ENCODE peak calls at places on chromosomes 6 and 20, in six cellular contexts. H is CD4-positive, alpha-beta memory T cell; E is DND-41; T is heart right ventricle; F is kidney; Q is testis. W is an unnamed sample. For H3K4me1, the result is how much of the 10 kb centered on the place peaks cover.

GRCh38 chr20:17859616-17860232 is 108.9 kb downstream of the SNX5 start:
- DNase-seq in T (peak), F (peak), Q (no peak), E (no peak), H (no peak), W (peak)

GRCh38 chr6:138297761-138298298 is 79.5 kb upstream of the PBOV1 start:
- DNase-seq in H (no peak), F (no peak), Q (no peak), E (no peak), T (no peak), W (no peak)

GRCh38 chr6:12640438-12640837 is 76.1 kb upstream of the PHACTR1 start:
- DNase-seq in T (no peak), F (no peak), E (no peak), H (no peak), Q (no peak), W (no peak)

GRCh38 chr6:35496851-35497570 is at the start of gene TEAD3:
- DNase-seq in F (peak), H (peak), T (peak), Q (peak), E (peak), W (peak)

GRCh38 chr6:43827898-43828297 is 57.9 kb downstream of the VEGFA start:
- DNase-seq in H (no peak), F (no peak), Q (no peak), T (no peak), E (no peak), W (no peak)

GRCh38 chr6:157194643-157195042 is 128.7 kb downstream of the TMEM242 start:
- DNase-seq in E (no peak), H (no peak), Q (no peak), F (no peak), T (no peak), W (no peak)

GRCh38 chr20:9070304-9070703 is 1.4 kb downstream of the PLCB4 start:
- DNase-seq in E (no peak), F (no peak), H (no peak), T (no peak), Q (no peak), W (no peak)

GRCh38 chr6:45479834-45480696 is 102.3 kb upstream of the SUPT3H start:
- DNase-seq in F (no peak), Q (no peak), T (no peak), E (peak), H (no peak), W (no peak)

GRCh38 chr6:55632953-55633352 is 54.0 kb upstream of the HMGCLL1 start:
- DNase-seq in F (no peak), Q (no peak), H (no peak), T (no peak), E (no peak), W (no peak)

GRCh38 chr6:11900662-11901598 is 111.2 kb upstream of the HIVEP1 start:
- DNase-seq in Q (no peak), E (no peak), H (peak), F (no peak), T (no peak), W (no peak)

GRCh38 chr20:58753929-58754551 is 61.4 kb downstream of the NPEPL1 start:
- DNase-seq in Q (no peak), H (no peak), F (no peak), T (no peak), E (no peak), W (no peak)

GRCh38 chr20:37228111-37228510 is 33.5 kb downstream of the GHRH start:
- DNase-seq in Q (no peak), E (no peak), T (no peak), H (no peak), F (no peak), W (no peak)

GRCh38 chr6:45626087-45626891 is 248.6 kb upstream of the SUPT3H start:
- DNase-seq in Q (no peak), H (no peak), F (no peak), E (no peak), T (no peak), W (no peak)

GRCh38 chr6:37354526-37355384 is 972 bp downstream of the RNF8 start:
- DNase-seq in F (no peak), Q (peak), H (peak), T (no peak), E (peak), W (peak)

GRCh38 chr6:12578097-12578496 is 138.5 kb upstream of the PHACTR1 start:
- DNase-seq in H (no peak), Q (no peak), E (no peak), T (no peak), F (no peak), W (no peak)

GRCh38 chr6:119620846-119621570 is 271.4 kb upstream of the MAN1A1 start:
- DNase-seq in T (no peak), E (no peak), F (no peak), H (no peak), Q (no peak), W (no peak)

GRCh38 chr6:140571139-140571538 is 1196.7 kb upstream of the CITED2 start:
- DNase-seq in E (no peak), H (no peak), F (no peak), Q (no peak), T (no peak), W (no peak)

GRCh38 chr20:57659789-57660509 is 39.7 kb upstream of the ZBP1 start:
- DNase-seq in T (no peak), Q (peak), H (no peak), F (peak), E (peak), W (peak)
- H3K4me1 ChIP-seq in T (under half), Q (under half), H (under half), F (under half), E (under half), W (under half)

GRCh38 chr6:160227038-160227768 is 31.4 kb downstream of the SLC22A2 start:
- DNase-seq in Q (no peak), T (no peak), E (no peak), H (no peak), F (no peak), W (no peak)
- H3K27ac ChIP-seq in Q (no peak), T (no peak), E (no peak), H (no peak), F (no peak), W (no peak)

GRCh38 chr6:7135755-7136154 is 28.0 kb downstream of the RREB1 start:
- DNase-seq in E (no peak), T (no peak), Q (no peak), H (no peak), F (no peak), W (no peak)

GRCh38 chr6:7137335-7138106 is 29.8 kb downstream of the RREB1 start:
- DNase-seq in Q (peak), E (peak), F (no peak), T (peak), H (peak), W (no peak)

GRCh38 chr6:7134999-7135735 is 27.4 kb downstream of the RREB1 start:
- DNase-seq in F (no peak), T (no peak), H (no peak), E (no peak), Q (no peak), W (no peak)

GRCh38 chr6:7138111-7138510 is 30.4 kb downstream of the RREB1 start:
- DNase-seq in E (no peak), H (no peak), Q (no peak), T (no peak), F (no peak), W (no peak)

DNA sequence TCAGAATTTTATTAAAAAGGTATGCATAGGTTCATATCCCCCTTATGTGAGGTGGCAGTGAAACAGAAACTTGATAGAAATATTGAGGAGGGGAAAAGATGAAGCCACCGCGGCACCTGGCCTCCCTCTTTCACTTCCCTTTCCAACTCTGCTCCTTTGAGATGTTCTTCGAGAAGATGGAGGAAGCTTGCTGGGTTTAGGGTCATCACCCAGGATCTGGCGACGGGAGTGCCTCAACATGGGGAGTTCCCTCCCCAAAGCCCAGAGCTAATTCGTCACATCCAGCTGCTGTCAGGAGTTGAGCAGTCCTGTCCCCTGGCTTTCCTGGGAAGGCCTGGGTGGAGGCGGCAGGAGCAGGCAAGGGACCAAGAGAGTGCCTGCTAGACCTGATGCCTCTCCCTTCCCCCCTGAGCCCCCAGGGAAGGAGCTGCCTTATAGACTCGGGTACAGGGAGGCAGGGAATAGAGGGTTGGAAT is 29.1 kb downstream of the RREB1 start:
- DNase-seq in Q (no peak), F (no peak), E (no peak), H (no peak), T (no peak), W (no peak)
- H3K4me1 ChIP-seq in Q (under half), F (under half), E (half or more), H (half or more), T (under half), W (under half)

DNA sequence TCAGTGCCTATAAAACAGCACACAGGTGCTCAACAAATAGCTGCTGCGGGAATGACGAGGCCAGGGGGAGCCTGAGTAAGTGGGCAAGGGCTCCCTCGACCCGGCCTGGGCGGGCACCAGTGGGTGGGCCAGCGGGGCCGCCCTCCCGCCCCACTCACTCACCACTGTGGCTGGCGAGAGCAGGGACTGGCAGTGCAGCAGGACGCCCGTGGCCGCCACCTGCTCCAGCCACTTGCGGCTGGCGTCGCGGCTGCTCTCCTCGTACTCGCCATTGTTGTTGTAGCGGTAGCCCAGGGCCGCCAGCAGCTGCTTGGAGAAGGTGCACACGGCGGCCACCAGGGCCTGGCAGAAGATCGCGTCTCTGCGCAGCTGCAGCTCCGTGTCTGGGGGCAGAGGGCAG is 191.5 kb downstream of the PREX1 start:
- DNase-seq in H (no peak), T (no peak), E (no peak), Q (no peak), F (peak), W (no peak)
- H3K27ac ChIP-seq in H (no peak), T (no peak), E (no peak), Q (no peak), F (no peak), W (no peak)

GRCh38 chr6:152981219-152981618 is 1.6 kb downstream of the FBXO5 start:
- DNase-seq in F (no peak), T (no peak), E (no peak), H (no peak), Q (no peak), W (no peak)
- H3K4me1 ChIP-seq in F (under half), T (under half), E (half or more), H (half or more), Q (under half), W (under half)

DNA sequence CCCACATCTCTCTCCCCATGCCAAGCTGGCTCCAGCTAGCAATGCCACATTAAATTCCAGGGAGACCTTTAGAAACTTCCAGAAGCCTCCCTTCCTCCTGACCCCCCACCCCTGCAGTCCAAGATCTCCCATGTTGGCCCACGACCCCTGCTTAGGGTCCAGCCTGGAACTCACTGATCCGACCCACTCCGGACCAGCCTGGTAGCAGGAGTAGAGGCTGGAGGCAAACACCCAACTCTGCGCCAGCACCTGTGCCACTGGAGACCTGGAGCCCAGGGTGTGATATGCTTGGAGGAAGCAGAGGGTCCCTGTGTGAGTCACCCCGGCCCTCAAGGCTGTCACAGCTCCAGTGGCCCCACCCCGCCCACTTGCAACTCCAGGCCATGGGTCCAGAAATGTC is 3.3 kb upstream of the ULBP1 start:
- DNase-seq in T (no peak), H (no peak), E (no peak), F (no peak), Q (no peak), W (no peak)
- H3K27ac ChIP-seq in T (no peak), H (no peak), E (no peak), F (no peak), Q (no peak), W (no peak)

GRCh38 chr6:39850897-39851296 is 58.7 kb downstream of the DAAM2 start:
- DNase-seq in T (no peak), F (no peak), Q (no peak), E (no peak), H (no peak), W (no peak)

GRCh38 chr6:39853604-39854003 is 61.4 kb downstream of the DAAM2 start:
- DNase-seq in T (no peak), F (no peak), H (no peak), E (no peak), Q (no peak), W (no peak)

GRCh38 chr6:39859025-39859424 is 66.8 kb downstream of the DAAM2 start:
- DNase-seq in F (no peak), T (no peak), E (no peak), H (no peak), Q (no peak), W (no peak)

GRCh38 chr6:39852324-39852723 is 60.1 kb downstream of the DAAM2 start:
- DNase-seq in T (no peak), Q (no peak), H (no peak), E (no peak), F (no peak), W (no peak)

GRCh38 chr6:39855356-39855995 is 63.3 kb downstream of the DAAM2 start:
- DNase-seq in H (no peak), E (no peak), F (no peak), T (no peak), Q (no peak), W (no peak)
- H3K4me1 ChIP-seq in H (under half), E (under half), F (under half), T (under half), Q (under half), W (under half)

GRCh38 chr20:53751394-53752368 is 158.0 kb upstream of the ZNF217 start:
- DNase-seq in Q (no peak), F (no peak), T (no peak), E (peak), H (peak), W (no peak)
- H3K27ac ChIP-seq in Q (no peak), F (peak), T (peak), E (peak), H (peak), W (no peak)

DNA sequence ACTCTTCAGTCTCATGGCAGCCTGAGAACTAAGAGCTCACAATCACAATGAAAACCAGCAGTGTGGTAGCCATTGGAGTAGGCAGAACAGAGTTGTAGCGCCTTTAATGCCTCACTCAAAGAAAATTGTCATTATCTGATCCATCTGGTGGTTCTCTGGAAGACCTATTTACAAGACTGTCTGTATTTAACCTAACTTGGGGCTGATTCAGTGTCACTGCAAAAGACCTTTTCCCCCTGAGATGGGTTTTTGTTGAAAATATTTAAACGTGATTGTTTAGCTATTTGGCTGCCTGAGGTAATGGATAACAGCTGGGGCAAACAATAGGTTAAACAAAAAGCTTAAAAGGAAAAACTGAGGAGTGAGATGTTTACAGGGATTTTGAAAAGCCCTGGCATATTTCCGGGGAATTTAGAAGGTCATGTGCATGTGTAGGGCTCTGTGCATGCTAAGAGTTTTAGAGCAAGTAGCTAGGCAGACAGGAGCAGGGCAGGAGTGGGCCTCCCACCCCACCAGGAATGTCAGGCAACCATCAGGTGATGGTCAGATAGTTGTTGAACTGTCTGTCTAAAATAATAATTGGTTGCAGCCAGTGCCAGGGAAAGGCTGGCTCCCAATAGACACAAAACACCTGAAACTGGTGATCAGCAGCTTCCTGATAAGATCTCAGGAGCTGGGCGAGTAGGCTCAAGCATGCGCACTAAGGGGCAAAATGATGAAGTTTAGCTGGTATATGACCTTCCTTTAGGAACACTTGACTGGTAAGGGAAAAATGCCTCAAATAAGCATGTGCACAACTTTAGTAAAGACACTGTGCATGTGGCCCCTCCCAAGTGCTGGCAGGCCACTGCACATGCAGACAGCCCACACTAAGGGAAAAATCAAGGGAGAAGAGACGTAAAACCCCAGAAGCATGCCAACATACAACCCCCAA is 70.8 kb upstream of the AKIRIN2 start:
- DNase-seq in E (no peak), H (no peak), T (no peak), Q (no peak), F (no peak), W (no peak)
- H3K4me1 ChIP-seq in E (under half), H (under half), T (under half), Q (under half), F (under half), W (under half)

W was measured in right lobe of liver.